ENCODE peak calls at places on chromosomes 2 and 18, in eight cellular contexts. R is H1; G is IMR-90; J is tibial nerve; K is lower lobe of right lung; S is fibroblast of lung; M is ovary; A is CD4-positive, alpha-beta memory T cell. C is an unnamed sample. For H3K4me1 and H3K9me3, the result is how much of the 10 kb centered on the place peaks cover.

GRCh38 chr18:45730832-45731545 is 7.0 kb downstream of the SLC14A1 start:
- DNase-seq in G (peak), K (no peak), A (no peak), J (no peak), R (no peak), M (no peak), S (peak), C (no peak)

GRCh38 chr2:39697480-39697879 is 31.8 kb downstream of the TMEM178A start:
- DNase-seq in R (no peak), M (no peak), J (no peak), S (peak), G (peak), A (no peak), K (no peak), C (no peak)

GRCh38 chr2:152353364-152353763 is 18.4 kb downstream of the FMNL2 start:
- DNase-seq in G (no peak), R (no peak), A (no peak), S (no peak), K (no peak), M (no peak), J (no peak), C (no peak)

GRCh38 chr2:38465789-38466127 is 88.7 kb upstream of the ATL2 start:
- DNase-seq in A (peak), G (peak), K (no peak), S (peak), R (peak), M (no peak), J (no peak), C (no peak)

GRCh38 chr18:10490401-10491289 is 35.2 kb upstream of the NAPG start:
- DNase-seq in A (peak), K (no peak), M (no peak), J (no peak), S (no peak), R (peak), G (no peak), C (peak)

GRCh38 chr2:223758131-223758840 is 79.1 kb downstream of the AP1S3 start:
- DNase-seq in S (no peak), J (no peak), G (no peak), R (no peak), K (no peak), M (no peak), A (no peak), C (no peak)

GRCh38 chr2:18830962-18831361 is 241.6 kb upstream of the NT5C1B start:
- DNase-seq in J (no peak), S (no peak), K (no peak), G (no peak), R (no peak), A (no peak), M (no peak), C (no peak)

GRCh38 chr2:109615637-109616144 is 1.5 kb downstream of the SOWAHC start:
- DNase-seq in A (no peak), S (no peak), K (no peak), G (no peak), R (peak), M (no peak), J (no peak), C (no peak)

GRCh38 chr2:207869784-207870778 is 100.4 kb upstream of the FZD5 start:
- DNase-seq in K (no peak), M (no peak), R (no peak), S (peak), A (no peak), G (peak), J (no peak), C (no peak)

GRCh38 chr2:85438291-85439110 is 20.0 kb downstream of the SH2D6 start:
- DNase-seq in M (peak), J (no peak), K (no peak), A (no peak), G (no peak), R (no peak), S (no peak), C (no peak)

GRCh38 chr2:196262606-196263005 is 91.2 kb upstream of the STK17B start:
- DNase-seq in K (no peak), S (no peak), J (no peak), R (no peak), G (no peak), M (no peak), A (no peak), C (no peak)
- H3K4me1 ChIP-seq in K (under half), S (under half), J (under half), R (under half), G (under half), M (under half), A (half or more), C (half or more)

GRCh38 chr2:134216152-134216829 is 37.6 kb upstream of the MGAT5 start:
- DNase-seq in K (no peak), R (no peak), M (no peak), G (no peak), S (no peak), J (no peak), A (no peak), C (no peak)
- H3K27ac ChIP-seq in K (no peak), R (no peak), M (no peak), G (no peak), S (no peak), J (no peak), A (peak), C (no peak)

DNA sequence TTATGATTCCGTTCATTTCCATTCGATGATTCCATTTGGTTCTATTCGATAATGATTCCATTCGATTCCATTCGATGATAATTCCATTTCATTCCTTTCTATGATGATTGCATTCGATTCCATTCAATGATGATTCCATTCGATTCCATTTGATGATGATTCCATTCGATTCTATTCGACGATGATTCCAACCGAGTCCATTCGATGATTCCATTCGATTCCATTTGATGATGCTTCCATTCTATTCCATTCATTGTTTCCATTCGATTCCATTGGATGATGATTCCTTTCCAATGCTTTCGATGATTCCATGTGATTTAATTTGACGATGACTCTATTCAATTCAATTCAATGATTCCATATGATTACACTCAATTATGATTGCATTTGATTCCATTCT is 1093.5 kb downstream of the RPIA start:
- DNase-seq in S (no peak), J (no peak), A (no peak), R (no peak), M (no peak), K (no peak), G (no peak), C (no peak)
- H3K9me3 ChIP-seq in S (under half), J (under half), A (half or more), R (under half), M (under half), K (half or more), G (under half), C (under half)

GRCh38 chr2:8542381-8543064 is 139.3 kb upstream of the ID2 start:
- DNase-seq in S (no peak), R (no peak), M (no peak), J (no peak), K (no peak), A (no peak), G (no peak), C (no peak)

GRCh38 chr2:8544168-8544785 is 137.6 kb upstream of the ID2 start:
- DNase-seq in G (no peak), K (no peak), R (no peak), M (no peak), J (no peak), A (no peak), S (no peak), C (no peak)

GRCh38 chr2:8543065-8543411 is 138.8 kb upstream of the ID2 start:
- DNase-seq in A (no peak), J (no peak), R (no peak), M (no peak), S (no peak), G (no peak), K (no peak), C (no peak)

GRCh38 chr2:8544786-8545631 is 136.8 kb upstream of the ID2 start:
- DNase-seq in J (no peak), R (no peak), M (peak), S (peak), A (peak), K (peak), G (peak), C (peak)

GRCh38 chr2:8543412-8544167 is 138.3 kb upstream of the ID2 start:
- DNase-seq in R (no peak), K (peak), J (no peak), M (no peak), G (peak), S (peak), A (peak), C (peak)
- H3K4me1 ChIP-seq in R (under half), K (half or more), J (under half), M (under half), G (under half), S (under half), A (half or more), C (under half)

GRCh38 chr2:9753665-9754531 is 89.4 kb upstream of the TAF1B start:
- DNase-seq in S (no peak), M (peak), R (no peak), J (no peak), K (no peak), A (peak), G (no peak), C (peak)

GRCh38 chr2:9755638-9756037 is 87.6 kb upstream of the TAF1B start:
- DNase-seq in A (no peak), S (no peak), G (no peak), R (no peak), M (no peak), J (no peak), K (no peak), C (no peak)

GRCh38 chr2:9753276-9753600 is 90.0 kb upstream of the TAF1B start:
- DNase-seq in J (no peak), S (peak), A (no peak), M (no peak), R (no peak), K (no peak), G (peak), C (no peak)

GRCh38 chr2:9752441-9753275 is 90.6 kb upstream of the TAF1B start:
- DNase-seq in K (no peak), A (peak), J (no peak), R (no peak), M (peak), G (peak), S (peak), C (peak)

GRCh38 chr2:9754532-9754887 is 88.8 kb upstream of the TAF1B start:
- DNase-seq in J (no peak), A (no peak), G (no peak), R (no peak), M (no peak), K (no peak), S (no peak), C (no peak)
- H3K27ac ChIP-seq in J (no peak), A (peak), G (no peak), R (no peak), M (no peak), K (no peak), S (no peak), C (no peak)

GRCh38 chr2:137718786-137719185 is 245.5 kb upstream of the HNMT start:
- DNase-seq in A (no peak), G (no peak), J (no peak), R (no peak), M (no peak), K (no peak), S (no peak), C (no peak)

GRCh38 chr2:137721733-137722132 is 242.5 kb upstream of the HNMT start:
- DNase-seq in J (no peak), M (no peak), A (no peak), R (no peak), S (no peak), K (no peak), G (no peak), C (no peak)

DNA sequence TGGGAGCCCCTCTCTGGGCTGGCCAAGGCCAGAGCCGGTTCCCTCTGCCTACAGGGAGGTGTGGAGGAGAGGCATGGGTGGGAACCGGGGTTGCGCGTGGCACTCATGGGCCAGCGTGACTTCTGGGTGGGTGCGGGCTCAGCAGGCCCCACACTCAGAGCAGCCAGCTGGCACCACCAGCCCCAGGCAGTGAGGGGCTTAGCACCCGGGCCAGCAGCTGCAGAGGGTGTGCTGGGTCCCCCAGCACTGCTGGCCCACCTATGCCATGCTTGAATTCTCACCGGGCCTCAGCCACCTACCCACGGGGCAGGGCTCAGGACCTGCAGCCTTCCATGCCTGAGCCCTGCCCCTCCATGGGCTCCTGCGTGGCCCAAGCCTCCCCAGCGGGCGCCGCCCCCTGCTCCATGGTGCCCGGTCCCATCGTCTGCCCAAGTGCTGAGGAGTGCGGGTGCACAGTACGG is 248.5 kb upstream of the HNMT start:
- DNase-seq in S (no peak), K (no peak), J (no peak), A (no peak), G (no peak), M (no peak), R (no peak), C (no peak)
- H3K9me3 ChIP-seq in S (under half), K (under half), J (under half), A (under half), G (under half), M (under half), R (under half), C (under half)

GRCh38 chr18:62394001-62394763 is 69.1 kb downstream of the TNFRSF11A start:
- DNase-seq in J (no peak), S (no peak), K (no peak), M (no peak), G (no peak), R (no peak), A (no peak), C (no peak)
- H3K4me1 ChIP-seq in J (under half), S (under half), K (under half), M (under half), G (under half), R (under half), A (under half), C (under half)